ENCODE peak calls at places on chromosomes 3 and 15, in ten cellular contexts. One of them, this sample, is unnamed.
A peak's percentile ranks its signal among the peaks of the same experiment; 100 is the strongest.

GRCh38 chr3:49794431-49794830 is 5.2 kb downstream of the CDHR4 start:
- DNase-seq in CD8-positive, alpha-beta T cell: no peak
- DNase-seq in HFF-Myc: no peak
- DNase-seq in IMR-90: no peak
- DNase-seq in astrocyte: no peak
- DNase-seq in upper lobe of left lung: no peak
- DNase-seq in psoas muscle: no peak
- DNase-seq in BJ: no peak
- DNase-seq in GM10248: no peak
- DNase-seq in cardiac muscle cell: no peak
- DNase-seq in this sample: no peak

GRCh38 chr3:38270606-38271005 is 5.0 kb downstream of the SLC22A13 start:
- DNase-seq in CD8-positive, alpha-beta T cell: no peak
- DNase-seq in HFF-Myc: no peak
- DNase-seq in IMR-90: no peak
- DNase-seq in astrocyte: no peak
- DNase-seq in upper lobe of left lung: no peak
- DNase-seq in psoas muscle: no peak
- DNase-seq in BJ: no peak
- DNase-seq in GM10248: no peak
- DNase-seq in cardiac muscle cell: no peak
- DNase-seq in this sample: peak; percentile 15

GRCh38 chr15:83230242-83230641 is 22.6 kb upstream of the HDGFL3 start:
- DNase-seq in CD8-positive, alpha-beta T cell: no peak
- DNase-seq in HFF-Myc: no peak
- DNase-seq in IMR-90: no peak
- DNase-seq in astrocyte: no peak
- DNase-seq in upper lobe of left lung: no peak
- DNase-seq in psoas muscle: no peak
- DNase-seq in BJ: no peak
- DNase-seq in GM10248: no peak
- DNase-seq in cardiac muscle cell: no peak
- DNase-seq in this sample: no peak

GRCh38 chr3:174776123-174776522 is 83.0 kb upstream of the NAALADL2 start:
- DNase-seq in CD8-positive, alpha-beta T cell: no peak
- DNase-seq in HFF-Myc: no peak
- DNase-seq in IMR-90: peak; percentile 71
- DNase-seq in astrocyte: peak; percentile 14
- DNase-seq in upper lobe of left lung: no peak
- DNase-seq in psoas muscle: no peak
- DNase-seq in BJ: no peak
- DNase-seq in GM10248: no peak
- DNase-seq in cardiac muscle cell: peak; percentile 28
- DNase-seq in this sample: no peak

GRCh38 chr3:40179016-40179415 is 130.5 kb upstream of the EIF1B start:
- DNase-seq in CD8-positive, alpha-beta T cell: peak; percentile 56
- DNase-seq in HFF-Myc: peak; percentile 41
- DNase-seq in IMR-90: peak; percentile 62
- DNase-seq in astrocyte: peak; percentile 32
- DNase-seq in upper lobe of left lung: peak; percentile 55
- DNase-seq in psoas muscle: peak; percentile 84
- DNase-seq in BJ: peak; percentile 4
- DNase-seq in GM10248: peak; percentile 54
- DNase-seq in cardiac muscle cell: peak; percentile 81
- DNase-seq in this sample: peak; percentile 69

GRCh38 chr15:63544253-63545026 is 40.0 kb downstream of the USP3 start:
- DNase-seq in CD8-positive, alpha-beta T cell: no peak
- DNase-seq in HFF-Myc: no peak
- DNase-seq in IMR-90: no peak
- DNase-seq in astrocyte: no peak
- DNase-seq in upper lobe of left lung: no peak
- DNase-seq in psoas muscle: no peak
- DNase-seq in BJ: no peak
- DNase-seq in GM10248: no peak
- DNase-seq in cardiac muscle cell: no peak
- DNase-seq in this sample: no peak

GRCh38 chr3:49519266-49519665 is 35.0 kb upstream of the BSN start:
- DNase-seq in CD8-positive, alpha-beta T cell: no peak
- DNase-seq in HFF-Myc: no peak
- DNase-seq in IMR-90: no peak
- DNase-seq in astrocyte: no peak
- DNase-seq in upper lobe of left lung: no peak
- DNase-seq in psoas muscle: no peak
- DNase-seq in BJ: no peak
- DNase-seq in GM10248: no peak
- DNase-seq in cardiac muscle cell: peak; percentile 18
- DNase-seq in this sample: no peak

GRCh38 chr15:71302861-71303410 is 187.7 kb downstream of the THSD4 start:
- DNase-seq in CD8-positive, alpha-beta T cell: no peak
- DNase-seq in HFF-Myc: no peak
- DNase-seq in IMR-90: peak; percentile 80
- DNase-seq in astrocyte: no peak
- DNase-seq in upper lobe of left lung: no peak
- DNase-seq in psoas muscle: no peak
- DNase-seq in BJ: no peak
- DNase-seq in GM10248: no peak
- DNase-seq in cardiac muscle cell: no peak
- DNase-seq in this sample: no peak

GRCh38 chr3:71201939-71202338 is 381.6 kb downstream of the FOXP1 start:
- DNase-seq in CD8-positive, alpha-beta T cell: no peak
- DNase-seq in HFF-Myc: no peak
- DNase-seq in IMR-90: peak; percentile 78
- DNase-seq in astrocyte: peak; percentile 69
- DNase-seq in upper lobe of left lung: peak; percentile 45
- DNase-seq in psoas muscle: peak; percentile 67
- DNase-seq in BJ: no peak
- DNase-seq in GM10248: no peak
- DNase-seq in cardiac muscle cell: peak; percentile 81
- DNase-seq in this sample: peak; percentile 74

GRCh38 chr3:113844622-113845222 is 6.1 kb downstream of the GRAMD1C start:
- DNase-seq in CD8-positive, alpha-beta T cell: no peak
- DNase-seq in HFF-Myc: no peak
- DNase-seq in IMR-90: peak; percentile 40
- DNase-seq in astrocyte: peak; percentile 23
- DNase-seq in upper lobe of left lung: no peak
- DNase-seq in psoas muscle: no peak
- DNase-seq in BJ: no peak
- DNase-seq in GM10248: peak; percentile 43
- DNase-seq in cardiac muscle cell: peak; percentile 63
- DNase-seq in this sample: peak; percentile 48

GRCh38 chr3:153379516-153379915 is 217.5 kb downstream of the RAP2B start:
- DNase-seq in CD8-positive, alpha-beta T cell: no peak
- DNase-seq in HFF-Myc: no peak
- DNase-seq in IMR-90: peak; percentile 37
- DNase-seq in astrocyte: peak; percentile 47
- DNase-seq in upper lobe of left lung: no peak
- DNase-seq in psoas muscle: no peak
- DNase-seq in BJ: no peak
- DNase-seq in GM10248: no peak
- DNase-seq in cardiac muscle cell: no peak
- DNase-seq in this sample: peak; percentile 76

GRCh38 chr15:59550961-59551360 is 60.6 kb upstream of the GCNT3 start:
- DNase-seq in CD8-positive, alpha-beta T cell: no peak
- DNase-seq in HFF-Myc: no peak
- DNase-seq in IMR-90: no peak
- DNase-seq in astrocyte: no peak
- DNase-seq in upper lobe of left lung: no peak
- DNase-seq in psoas muscle: no peak
- DNase-seq in BJ: no peak
- DNase-seq in GM10248: no peak
- DNase-seq in cardiac muscle cell: no peak
- DNase-seq in this sample: no peak

GRCh38 chr3:31179768-31180167 is 285.3 kb upstream of the GADL1 start:
- DNase-seq in CD8-positive, alpha-beta T cell: no peak
- DNase-seq in HFF-Myc: no peak
- DNase-seq in IMR-90: no peak
- DNase-seq in astrocyte: no peak
- DNase-seq in upper lobe of left lung: no peak
- DNase-seq in psoas muscle: no peak
- DNase-seq in BJ: no peak
- DNase-seq in GM10248: no peak
- DNase-seq in cardiac muscle cell: no peak
- DNase-seq in this sample: no peak

GRCh38 chr3:86702381-86702958 is 288.5 kb downstream of the VGLL3 start:
- DNase-seq in CD8-positive, alpha-beta T cell: no peak
- DNase-seq in HFF-Myc: no peak
- DNase-seq in IMR-90: peak; percentile 1
- DNase-seq in astrocyte: no peak
- DNase-seq in upper lobe of left lung: no peak
- DNase-seq in psoas muscle: no peak
- DNase-seq in BJ: no peak
- DNase-seq in GM10248: peak; percentile 10
- DNase-seq in cardiac muscle cell: peak; percentile 0
- DNase-seq in this sample: peak; percentile 4
- TF ChIP-seq CTCF in CD8-positive, alpha-beta T cell: peak; percentile 32
- TF ChIP-seq CTCF in HFF-Myc: peak; percentile 54
- TF ChIP-seq CTCF in IMR-90: peak; percentile 58
- TF ChIP-seq CTCF in astrocyte: peak; percentile 59
- TF ChIP-seq CTCF in upper lobe of left lung: no peak
- TF ChIP-seq CTCF in psoas muscle: no peak
- TF ChIP-seq CTCF in BJ: peak; percentile 56
- TF ChIP-seq CTCF in GM10248: peak; percentile 54
- TF ChIP-seq CTCF in cardiac muscle cell: peak; percentile 35
- TF ChIP-seq CTCF in this sample: peak; percentile 72

DNA sequence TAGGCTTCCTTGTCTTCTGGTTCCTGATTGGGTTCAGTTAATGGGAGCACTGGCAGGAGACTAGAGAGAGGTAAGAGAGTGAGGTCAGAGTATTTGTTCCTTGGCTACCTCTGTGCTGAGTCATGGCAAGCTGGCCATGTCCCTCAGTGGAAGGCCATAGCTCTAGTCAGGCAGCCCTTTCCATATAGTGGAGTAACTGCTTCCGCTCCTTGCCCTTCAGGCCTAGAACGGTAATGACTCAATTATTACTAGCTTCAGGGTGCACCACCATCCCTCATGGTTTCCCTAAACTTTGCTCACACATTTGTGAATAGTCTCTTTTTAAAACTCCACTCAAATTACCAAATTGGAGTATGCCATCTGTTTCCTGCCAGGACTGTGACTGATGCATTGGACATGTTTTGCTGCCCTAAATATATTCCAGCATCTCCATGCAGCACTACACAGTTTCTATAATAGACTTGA is 10.5 kb upstream of the ANO10 start:
- DNase-seq in CD8-positive, alpha-beta T cell: no peak
- DNase-seq in HFF-Myc: peak; percentile 42
- DNase-seq in IMR-90: peak; percentile 90
- DNase-seq in astrocyte: peak; percentile 89
- DNase-seq in upper lobe of left lung: no peak
- DNase-seq in psoas muscle: no peak
- DNase-seq in BJ: peak; percentile 52
- DNase-seq in GM10248: no peak
- DNase-seq in cardiac muscle cell: peak; percentile 30
- DNase-seq in this sample: peak; percentile 82
- TF ChIP-seq CTCF in CD8-positive, alpha-beta T cell: no peak
- TF ChIP-seq CTCF in HFF-Myc: no peak
- TF ChIP-seq CTCF in IMR-90: peak; percentile 7
- TF ChIP-seq CTCF in astrocyte: no peak
- TF ChIP-seq CTCF in upper lobe of left lung: no peak
- TF ChIP-seq CTCF in psoas muscle: no peak
- TF ChIP-seq CTCF in BJ: no peak
- TF ChIP-seq CTCF in GM10248: no peak
- TF ChIP-seq CTCF in cardiac muscle cell: no peak
- TF ChIP-seq CTCF in this sample: peak; percentile 26

GRCh38 chr3:128504533-128504915 is 11.5 kb upstream of the GATA2 start:
- DNase-seq in CD8-positive, alpha-beta T cell: peak; percentile 34
- DNase-seq in HFF-Myc: no peak
- DNase-seq in IMR-90: no peak
- DNase-seq in astrocyte: no peak
- DNase-seq in upper lobe of left lung: no peak
- DNase-seq in psoas muscle: no peak
- DNase-seq in BJ: no peak
- DNase-seq in GM10248: no peak
- DNase-seq in cardiac muscle cell: no peak
- DNase-seq in this sample: no peak

GRCh38 chr3:128503751-128504532 is 10.9 kb upstream of the GATA2 start:
- DNase-seq in CD8-positive, alpha-beta T cell: peak; percentile 36
- DNase-seq in HFF-Myc: no peak
- DNase-seq in IMR-90: no peak
- DNase-seq in astrocyte: no peak
- DNase-seq in upper lobe of left lung: no peak
- DNase-seq in psoas muscle: no peak
- DNase-seq in BJ: no peak
- DNase-seq in GM10248: no peak
- DNase-seq in cardiac muscle cell: no peak
- DNase-seq in this sample: no peak

GRCh38 chr3:128502712-128503111 is 9.7 kb upstream of the GATA2 start:
- DNase-seq in CD8-positive, alpha-beta T cell: no peak
- DNase-seq in HFF-Myc: no peak
- DNase-seq in IMR-90: no peak
- DNase-seq in astrocyte: no peak
- DNase-seq in upper lobe of left lung: no peak
- DNase-seq in psoas muscle: no peak
- DNase-seq in BJ: no peak
- DNase-seq in GM10248: no peak
- DNase-seq in cardiac muscle cell: no peak
- DNase-seq in this sample: no peak

GRCh38 chr3:128501431-128501830 is 8.4 kb upstream of the GATA2 start:
- DNase-seq in CD8-positive, alpha-beta T cell: no peak
- DNase-seq in HFF-Myc: no peak
- DNase-seq in IMR-90: no peak
- DNase-seq in astrocyte: no peak
- DNase-seq in upper lobe of left lung: no peak
- DNase-seq in psoas muscle: no peak
- DNase-seq in BJ: no peak
- DNase-seq in GM10248: no peak
- DNase-seq in cardiac muscle cell: no peak
- DNase-seq in this sample: peak; percentile 51

DNA sequence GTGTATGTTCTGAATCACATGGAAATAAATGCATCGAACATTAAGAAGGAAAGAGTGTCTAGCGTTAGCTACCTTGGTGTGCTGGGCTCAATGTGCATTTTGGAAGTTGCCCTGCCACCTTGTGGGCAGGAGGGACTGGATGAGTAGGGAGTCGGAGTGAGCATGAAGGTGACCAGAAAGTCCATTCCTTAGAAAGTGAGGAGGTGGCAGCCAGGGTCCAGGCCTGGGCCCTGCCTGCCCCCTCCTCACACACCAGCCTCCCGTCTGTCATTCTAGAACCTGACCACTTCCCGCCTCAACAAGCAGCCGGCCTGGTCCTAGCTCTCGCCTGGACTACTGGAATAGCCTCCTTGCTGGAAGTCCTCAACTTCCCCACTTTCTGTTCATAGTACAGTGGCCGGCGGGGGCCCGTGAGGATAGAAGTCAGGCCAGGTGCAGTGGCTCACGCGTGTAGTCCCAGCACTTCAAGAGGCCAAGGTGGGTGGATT is 10.2 kb upstream of the GATA2 start:
- DNase-seq in CD8-positive, alpha-beta T cell: no peak
- DNase-seq in HFF-Myc: no peak
- DNase-seq in IMR-90: no peak
- DNase-seq in astrocyte: no peak
- DNase-seq in upper lobe of left lung: no peak
- DNase-seq in psoas muscle: no peak
- DNase-seq in BJ: no peak
- DNase-seq in GM10248: no peak
- DNase-seq in cardiac muscle cell: no peak
- DNase-seq in this sample: no peak
- TF ChIP-seq CTCF in CD8-positive, alpha-beta T cell: no peak
- TF ChIP-seq CTCF in HFF-Myc: peak; percentile 27
- TF ChIP-seq CTCF in IMR-90: peak; percentile 16
- TF ChIP-seq CTCF in astrocyte: no peak
- TF ChIP-seq CTCF in upper lobe of left lung: no peak
- TF ChIP-seq CTCF in psoas muscle: no peak
- TF ChIP-seq CTCF in BJ: peak; percentile 12
- TF ChIP-seq CTCF in GM10248: no peak
- TF ChIP-seq CTCF in cardiac muscle cell: no peak
- TF ChIP-seq CTCF in this sample: peak; percentile 22

GRCh38 chr15:47206358-47206978 is 510.8 kb upstream of the SEMA6D start:
- DNase-seq in CD8-positive, alpha-beta T cell: no peak
- DNase-seq in HFF-Myc: no peak
- DNase-seq in IMR-90: no peak
- DNase-seq in astrocyte: no peak
- DNase-seq in upper lobe of left lung: no peak
- DNase-seq in psoas muscle: no peak
- DNase-seq in BJ: no peak
- DNase-seq in GM10248: no peak
- DNase-seq in cardiac muscle cell: no peak
- DNase-seq in this sample: no peak
- TF ChIP-seq CTCF in CD8-positive, alpha-beta T cell: no peak
- TF ChIP-seq CTCF in HFF-Myc: no peak
- TF ChIP-seq CTCF in IMR-90: no peak
- TF ChIP-seq CTCF in astrocyte: no peak
- TF ChIP-seq CTCF in upper lobe of left lung: no peak
- TF ChIP-seq CTCF in psoas muscle: no peak
- TF ChIP-seq CTCF in BJ: no peak
- TF ChIP-seq CTCF in GM10248: no peak
- TF ChIP-seq CTCF in cardiac muscle cell: no peak
- TF ChIP-seq CTCF in this sample: no peak

This sample was measured in AG10803.